ENCODE peak calls at places on chromosome 1, in ten cellular contexts. One of them, this sample, is unnamed.
A peak's percentile ranks its signal among the peaks of the same experiment; 100 is the strongest.

GRCh38 chr1:77489910-77490309 is 192.5 kb downstream of the ZZZ3 start:
- DNase-seq in AG09309: no peak
- DNase-seq in GM23338: peak; percentile 56
- DNase-seq in left lung: no peak
- DNase-seq in fibroblast of villous mesenchyme: peak; percentile 49
- DNase-seq in testis: no peak
- DNase-seq in Calu3: no peak
- DNase-seq in GM13977: no peak
- DNase-seq in right lobe of liver: no peak
- DNase-seq in suprapubic skin: no peak
- DNase-seq in this sample: no peak

GRCh38 chr1:28893403-28894102 is 20.8 kb upstream of the EPB41 start:
- DNase-seq in AG09309: no peak
- DNase-seq in GM23338: peak; percentile 81
- DNase-seq in left lung: no peak
- DNase-seq in fibroblast of villous mesenchyme: no peak
- DNase-seq in testis: no peak
- DNase-seq in Calu3: no peak
- DNase-seq in GM13977: no peak
- DNase-seq in right lobe of liver: no peak
- DNase-seq in suprapubic skin: no peak
- DNase-seq in this sample: no peak

GRCh38 chr1:945910-946565 is 13.0 kb downstream of the NOC2L start:
- DNase-seq in AG09309: no peak
- DNase-seq in GM23338: no peak
- DNase-seq in left lung: no peak
- DNase-seq in fibroblast of villous mesenchyme: no peak
- DNase-seq in testis: no peak
- DNase-seq in Calu3: no peak
- DNase-seq in GM13977: no peak
- DNase-seq in right lobe of liver: no peak
- DNase-seq in suprapubic skin: no peak
- DNase-seq in this sample: no peak

GRCh38 chr1:230860617-230861384 is 7.5 kb downstream of the C1orf198 start:
- DNase-seq in AG09309: no peak
- DNase-seq in GM23338: peak; percentile 60
- DNase-seq in left lung: no peak
- DNase-seq in fibroblast of villous mesenchyme: no peak
- DNase-seq in testis: no peak
- DNase-seq in Calu3: no peak
- DNase-seq in GM13977: no peak
- DNase-seq in right lobe of liver: no peak
- DNase-seq in suprapubic skin: no peak
- DNase-seq in this sample: no peak

GRCh38 chr1:48371598-48371997 is 100.4 kb downstream of the SPATA6 start:
- DNase-seq in AG09309: no peak
- DNase-seq in GM23338: peak; percentile 1
- DNase-seq in left lung: no peak
- DNase-seq in fibroblast of villous mesenchyme: no peak
- DNase-seq in testis: no peak
- DNase-seq in Calu3: no peak
- DNase-seq in GM13977: no peak
- DNase-seq in right lobe of liver: no peak
- DNase-seq in suprapubic skin: no peak
- DNase-seq in this sample: no peak

GRCh38 chr1:81305997-81306452 is 494.7 kb upstream of the ADGRL2 start:
- DNase-seq in AG09309: no peak
- DNase-seq in GM23338: peak; percentile 62
- DNase-seq in left lung: no peak
- DNase-seq in fibroblast of villous mesenchyme: peak; percentile 43
- DNase-seq in testis: peak; percentile 45
- DNase-seq in Calu3: peak; percentile 11
- DNase-seq in GM13977: peak; percentile 23
- DNase-seq in right lobe of liver: no peak
- DNase-seq in suprapubic skin: no peak
- DNase-seq in this sample: no peak

GRCh38 chr1:3651939-3652537 is at the start of gene TP73:
- DNase-seq in AG09309: no peak
- DNase-seq in GM23338: peak; percentile 43
- DNase-seq in left lung: peak; percentile 80
- DNase-seq in fibroblast of villous mesenchyme: no peak
- DNase-seq in testis: no peak
- DNase-seq in Calu3: no peak
- DNase-seq in GM13977: peak; percentile 84
- DNase-seq in right lobe of liver: peak; percentile 55
- DNase-seq in suprapubic skin: peak; percentile 54
- DNase-seq in this sample: peak; percentile 84

GRCh38 chr1:222781251-222781650 is 33.6 kb upstream of the DISP1 start:
- DNase-seq in AG09309: no peak
- DNase-seq in GM23338: no peak
- DNase-seq in left lung: no peak
- DNase-seq in fibroblast of villous mesenchyme: no peak
- DNase-seq in testis: no peak
- DNase-seq in Calu3: no peak
- DNase-seq in GM13977: no peak
- DNase-seq in right lobe of liver: no peak
- DNase-seq in suprapubic skin: no peak
- DNase-seq in this sample: no peak

GRCh38 chr1:161890574-161890973 is 124.5 kb downstream of the ATF6 start:
- DNase-seq in AG09309: no peak
- DNase-seq in GM23338: peak; percentile 16
- DNase-seq in left lung: peak; percentile 63
- DNase-seq in fibroblast of villous mesenchyme: no peak
- DNase-seq in testis: peak; percentile 37
- DNase-seq in Calu3: no peak
- DNase-seq in GM13977: no peak
- DNase-seq in right lobe of liver: no peak
- DNase-seq in suprapubic skin: no peak
- DNase-seq in this sample: no peak

GRCh38 chr1:215665212-215665611 is 98.1 kb downstream of the KCTD3 start:
- DNase-seq in AG09309: peak; percentile 23
- DNase-seq in GM23338: no peak
- DNase-seq in left lung: no peak
- DNase-seq in fibroblast of villous mesenchyme: peak; percentile 6
- DNase-seq in testis: no peak
- DNase-seq in Calu3: no peak
- DNase-seq in GM13977: peak; percentile 7
- DNase-seq in right lobe of liver: no peak
- DNase-seq in suprapubic skin: no peak
- DNase-seq in this sample: no peak

GRCh38 chr1:32900956-32901822 is at the start of gene TMEM54:
- DNase-seq in AG09309: no peak
- DNase-seq in GM23338: peak; percentile 62
- DNase-seq in left lung: peak; percentile 88
- DNase-seq in fibroblast of villous mesenchyme: no peak
- DNase-seq in testis: peak; percentile 42
- DNase-seq in Calu3: peak; percentile 87
- DNase-seq in GM13977: peak; percentile 79
- DNase-seq in right lobe of liver: no peak
- DNase-seq in suprapubic skin: no peak
- DNase-seq in this sample: no peak
- TF ChIP-seq CTCF in AG09309: no peak
- TF ChIP-seq CTCF in GM23338: no peak
- TF ChIP-seq CTCF in left lung: no peak
- TF ChIP-seq CTCF in fibroblast of villous mesenchyme: no peak
- TF ChIP-seq CTCF in testis: no peak
- TF ChIP-seq CTCF in Calu3: no peak
- TF ChIP-seq CTCF in GM13977: no peak
- TF ChIP-seq CTCF in right lobe of liver: no peak
- TF ChIP-seq CTCF in suprapubic skin: no peak
- TF ChIP-seq CTCF in this sample: no peak

DNA sequence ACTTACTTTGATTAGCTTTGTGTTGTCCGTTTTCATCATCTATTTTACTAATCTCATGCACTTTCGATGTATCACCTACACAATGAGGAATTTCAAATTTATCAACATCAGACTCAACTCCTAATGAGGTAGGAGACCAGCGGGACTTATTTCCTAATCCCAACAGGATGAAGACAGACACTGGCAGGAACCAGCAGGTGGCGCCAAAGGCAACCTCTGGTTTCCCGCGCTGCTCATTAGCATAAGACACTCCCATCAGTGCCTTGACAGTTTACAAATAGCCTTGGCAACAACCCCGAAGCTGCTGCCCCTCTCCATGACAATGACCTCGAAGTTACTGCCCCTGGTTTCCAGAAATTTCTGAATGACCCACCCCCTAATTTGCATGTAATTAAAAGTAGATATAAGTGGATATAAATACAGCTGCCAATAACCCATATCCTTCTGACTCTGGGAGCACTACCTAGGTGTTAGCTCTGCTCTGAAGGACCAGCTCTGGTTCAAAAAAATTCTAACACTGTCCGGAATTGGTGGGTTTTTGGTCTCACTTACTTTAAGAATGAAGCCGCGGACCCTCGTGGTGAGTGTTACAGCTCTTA is 974.8 kb downstream of the ADGRL2 start:
- DNase-seq in AG09309: no peak
- DNase-seq in GM23338: peak; percentile 93
- DNase-seq in left lung: peak; percentile 62
- DNase-seq in fibroblast of villous mesenchyme: peak; percentile 4
- DNase-seq in testis: peak; percentile 86
- DNase-seq in Calu3: peak; percentile 3
- DNase-seq in GM13977: no peak
- DNase-seq in right lobe of liver: no peak
- DNase-seq in suprapubic skin: no peak
- DNase-seq in this sample: no peak
- TF ChIP-seq CTCF in AG09309: peak; percentile 60
- TF ChIP-seq CTCF in GM23338: peak; percentile 94
- TF ChIP-seq CTCF in left lung: peak; percentile 24
- TF ChIP-seq CTCF in fibroblast of villous mesenchyme: peak; percentile 44
- TF ChIP-seq CTCF in testis: peak; percentile 48
- TF ChIP-seq CTCF in Calu3: no peak
- TF ChIP-seq CTCF in GM13977: peak; percentile 49
- TF ChIP-seq CTCF in right lobe of liver: peak; percentile 36
- TF ChIP-seq CTCF in suprapubic skin: peak; percentile 34
- TF ChIP-seq CTCF in this sample: peak; percentile 60

DNA sequence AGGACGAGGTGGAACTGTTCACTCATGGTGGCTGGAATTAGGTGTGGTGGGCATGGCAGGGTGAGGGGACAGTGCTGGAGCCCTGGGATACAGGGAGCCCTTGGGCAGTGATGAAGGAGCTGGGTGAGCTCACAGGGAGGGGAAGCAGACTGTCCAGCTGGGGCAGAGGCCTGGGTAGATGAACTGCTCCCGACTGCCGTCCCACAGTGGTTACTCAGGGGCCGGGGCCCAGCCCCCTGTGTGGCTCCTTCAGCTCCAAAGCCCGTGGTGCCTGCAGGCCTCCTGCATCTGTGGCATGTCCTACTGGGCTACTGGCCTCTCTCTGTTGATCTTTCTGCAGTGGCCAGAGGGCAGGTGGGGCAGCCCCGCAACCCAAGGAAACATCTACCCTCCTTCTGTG is 661.1 kb downstream of the NPHP4 start:
- DNase-seq in AG09309: no peak
- DNase-seq in GM23338: no peak
- DNase-seq in left lung: no peak
- DNase-seq in fibroblast of villous mesenchyme: no peak
- DNase-seq in testis: no peak
- DNase-seq in Calu3: no peak
- DNase-seq in GM13977: no peak
- DNase-seq in right lobe of liver: no peak
- DNase-seq in suprapubic skin: no peak
- DNase-seq in this sample: peak; percentile 80
- TF ChIP-seq CTCF in AG09309: no peak
- TF ChIP-seq CTCF in GM23338: no peak
- TF ChIP-seq CTCF in left lung: no peak
- TF ChIP-seq CTCF in fibroblast of villous mesenchyme: no peak
- TF ChIP-seq CTCF in testis: no peak
- TF ChIP-seq CTCF in Calu3: no peak
- TF ChIP-seq CTCF in GM13977: no peak
- TF ChIP-seq CTCF in right lobe of liver: no peak
- TF ChIP-seq CTCF in suprapubic skin: no peak
- TF ChIP-seq CTCF in this sample: no peak

DNA sequence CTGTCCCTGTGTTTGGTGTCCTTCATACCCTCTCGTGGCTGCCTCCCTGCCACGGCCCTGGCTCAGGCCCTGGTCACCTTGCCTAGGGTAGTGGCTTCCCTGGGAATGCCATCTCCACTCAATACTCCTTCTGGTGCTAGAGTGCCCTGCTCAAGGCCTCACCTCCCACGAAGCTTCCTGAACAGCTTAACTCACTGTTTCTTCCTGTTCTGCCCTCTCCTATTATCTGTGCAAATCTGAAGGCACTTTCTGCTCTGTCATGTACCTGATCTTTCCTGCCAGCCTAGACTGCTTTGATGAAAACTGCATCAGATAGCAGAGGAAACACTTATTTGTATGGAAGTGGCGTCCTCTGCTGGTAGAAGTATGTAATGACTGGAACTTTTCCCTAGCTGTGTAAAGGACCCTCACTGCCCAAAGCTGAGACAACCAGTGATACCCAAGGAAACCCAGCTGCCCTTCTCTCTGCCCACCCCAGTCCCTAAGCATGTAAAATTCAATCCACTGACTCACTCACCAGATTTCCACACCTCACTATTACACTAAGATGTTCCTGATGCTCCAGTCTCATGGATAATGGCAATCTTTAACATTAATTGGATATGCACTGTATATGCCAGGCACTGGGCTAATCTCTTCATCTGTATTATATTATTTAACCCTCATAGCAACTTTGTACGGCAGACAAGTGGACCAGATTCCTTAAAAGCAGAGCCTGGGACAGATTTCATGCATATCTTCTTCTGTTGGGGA is 36.2 kb upstream of the BTG2 start:
- DNase-seq in AG09309: peak; percentile 46
- DNase-seq in GM23338: peak; percentile 90
- DNase-seq in left lung: no peak
- DNase-seq in fibroblast of villous mesenchyme: peak; percentile 78
- DNase-seq in testis: peak; percentile 71
- DNase-seq in Calu3: peak; percentile 58
- DNase-seq in GM13977: peak; percentile 79
- DNase-seq in right lobe of liver: no peak
- DNase-seq in suprapubic skin: no peak
- DNase-seq in this sample: peak; percentile 70
- TF ChIP-seq CTCF in AG09309: peak; percentile 90
- TF ChIP-seq CTCF in GM23338: peak; percentile 97
- TF ChIP-seq CTCF in left lung: peak; percentile 92
- TF ChIP-seq CTCF in fibroblast of villous mesenchyme: peak; percentile 92
- TF ChIP-seq CTCF in testis: peak; percentile 99
- TF ChIP-seq CTCF in Calu3: peak; percentile 78
- TF ChIP-seq CTCF in GM13977: peak; percentile 88
- TF ChIP-seq CTCF in right lobe of liver: peak; percentile 85
- TF ChIP-seq CTCF in suprapubic skin: peak; percentile 84
- TF ChIP-seq CTCF in this sample: peak; percentile 78

This sample was measured in osteocyte.